ENCODE peak calls at places on chromosomes 2 and 18, in four cellular contexts. C, H, Z and G are unnamed samples.

GRCh38 chr2:223941579-223942277 is 3.4 kb downstream of the WDFY1 start:
- DNase-seq in C (no peak), H (peak; percentile 84), Z (peak; percentile 79), G (peak; percentile 79)

GRCh38 chr2:189149981-189150380 is 29.6 kb downstream of the COL5A2 start:
- DNase-seq in C (no peak), H (peak; percentile 60), Z (peak; percentile 74), G (peak; percentile 60)

GRCh38 chr2:96866586-96866985 is 3.3 kb downstream of the SEMA4C start:
- DNase-seq in C (no peak), H (no peak), Z (no peak), G (no peak)

GRCh38 chr18:77055429-77056310 is 76.9 kb downstream of the MBP start:
- DNase-seq in C (peak; percentile 34), H (peak; percentile 39), Z (no peak), G (peak; percentile 36)

GRCh38 chr18:24736686-24737085 is 276.2 kb downstream of the HRH4 start:
- DNase-seq in C (no peak), H (no peak), Z (no peak), G (no peak)

GRCh38 chr18:38350141-38350540 is 784.5 kb upstream of the CELF4 start:
- DNase-seq in C (no peak), H (no peak), Z (no peak), G (no peak)

GRCh38 chr2:38263293-38263692 is 113.8 kb downstream of the ATL2 start:
- DNase-seq in C (no peak), H (no peak), Z (no peak), G (no peak)

GRCh38 chr2:28393115-28393836 is 618 bp downstream of the FOSL2 start:
- DNase-seq in C (peak; percentile 76), H (peak; percentile 80), Z (peak; percentile 78), G (no peak)